ENCODE peak calls at places on chromosome 1, in seven cellular contexts. X, Z, Q, K, S, B and C are unnamed samples.

GRCh38 chr1:47576758-47577115 is 138.9 kb downstream of the FOXD2 start:
- DNase-seq in Q (no peak), S (no peak), K (no peak), X (no peak), Z (no peak), B (no peak), C (no peak)

GRCh38 chr1:54314691-54315455 is 91.3 kb downstream of the SSBP3 start:
- DNase-seq in S (no peak), X (no peak), B (no peak), Z (no peak), Q (no peak), K (peak; percentile 19), C (no peak)

GRCh38 chr1:32894681-32895080 is 6.5 kb downstream of the TMEM54 start:
- DNase-seq in K (no peak), B (no peak), S (no peak), Z (peak; percentile 50), Q (no peak), X (no peak), C (no peak)

GRCh38 chr1:186636786-186637185 is 43.4 kb downstream of the PTGS2 start:
- DNase-seq in B (no peak), Z (no peak), S (no peak), K (peak; percentile 13), X (no peak), Q (no peak), C (no peak)

GRCh38 chr1:245404952-245405351 is 250.2 kb downstream of the KIF26B start:
- DNase-seq in S (no peak), X (no peak), K (no peak), Q (no peak), B (no peak), Z (no peak), C (no peak)

GRCh38 chr1:25737151-25737550 is 62.8 kb upstream of the SELENON start:
- DNase-seq in Z (peak; percentile 47), X (no peak), B (no peak), Q (no peak), S (no peak), K (no peak), C (no peak)

GRCh38 chr1:199226163-199226562 is 587.3 kb downstream of the PTPRC start:
- DNase-seq in Z (no peak), S (no peak), Q (no peak), K (peak; percentile 75), X (no peak), B (peak; percentile 71), C (no peak)

GRCh38 chr1:109482796-109483638 is 688 bp upstream of the ATXN7L2 start:
- DNase-seq in Z (peak; percentile 62), B (no peak), K (no peak), X (peak; percentile 65), Q (no peak), S (peak; percentile 50), C (peak; percentile 45)

GRCh38 chr1:64834734-64835133 is 89.9 kb downstream of the RAVER2 start:
- DNase-seq in S (no peak), Z (no peak), Q (no peak), X (no peak), B (peak; percentile 67), K (peak; percentile 47), C (no peak)

GRCh38 chr1:16067127-16067768 is 6.2 kb downstream of the FAM131C start:
- DNase-seq in S (peak; percentile 50), Q (no peak), Z (peak; percentile 88), K (no peak), B (no peak), X (no peak), C (no peak)

GRCh38 chr1:228405979-228406265 is 713 bp downstream of the TRIM11 start:
- DNase-seq in Q (no peak), Z (no peak), X (no peak), K (no peak), B (peak; percentile 27), S (no peak), C (no peak)

GRCh38 chr1:228083871-228084278 is 1.4 kb downstream of the ARF1 start:
- DNase-seq in B (no peak), Z (peak; percentile 61), K (peak; percentile 35), Q (no peak), X (peak; percentile 70), S (no peak), C (no peak)

GRCh38 chr1:161260939-161261858 is 2.7 kb downstream of the PCP4L1 start:
- DNase-seq in X (no peak), S (no peak), B (no peak), Q (no peak), Z (no peak), K (peak; percentile 24), C (no peak)

GRCh38 chr1:219990782-219991510 is 55.4 kb downstream of the EPRS1 start:
- DNase-seq in K (peak; percentile 80), X (no peak), B (peak; percentile 14), S (no peak), Z (no peak), Q (no peak), C (no peak)

GRCh38 chr1:53246261-53247134 is 8.2 kb upstream of the MAGOH start:
- DNase-seq in K (peak; percentile 17), S (no peak), X (no peak), Z (no peak), B (peak; percentile 84), Q (no peak), C (no peak)

GRCh38 chr1:181090653-181091126 is 2.2 kb downstream of the IER5 start:
- DNase-seq in K (peak; percentile 39), Z (no peak), X (no peak), B (no peak), S (no peak), Q (no peak), C (no peak)

GRCh38 chr1:56516539-56517252 is 62.7 kb downstream of the PLPP3 start:
- DNase-seq in B (peak; percentile 72), Z (no peak), K (peak; percentile 89), S (no peak), X (no peak), Q (no peak), C (peak; percentile 75)

DNA sequence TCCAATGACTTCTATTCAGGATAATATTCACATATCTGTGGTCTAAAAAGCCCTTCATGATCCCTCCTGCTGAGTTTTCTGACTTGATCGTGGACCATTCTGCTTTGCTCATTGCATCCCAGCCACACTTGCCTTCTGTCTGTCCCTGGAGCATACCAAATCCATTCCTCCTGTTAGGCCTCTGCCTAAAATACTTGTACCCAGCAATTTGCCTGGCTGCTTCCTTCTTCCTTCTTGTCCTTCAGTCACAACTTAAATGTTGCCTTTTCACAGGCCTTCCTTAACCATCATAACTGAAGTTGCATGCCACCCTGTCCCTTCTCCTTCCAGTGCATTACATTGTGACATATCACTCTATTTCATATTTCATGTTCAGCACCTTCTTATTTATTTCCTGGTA is 4.3 kb downstream of the CR2 start:
- DNase-seq in S (no peak), Z (no peak), K (no peak), B (no peak), X (no peak), Q (no peak), C (no peak)
- TF ChIP-seq CTCF in S (no peak), Z (no peak), K (no peak), B (no peak), X (no peak), Q (no peak), C (no peak)

GRCh38 chr1:18922319-18922726 is 20.0 kb upstream of the ALDH4A1 start:
- DNase-seq in X (peak; percentile 74), K (peak; percentile 84), Z (no peak), Q (peak; percentile 97), B (peak; percentile 88), S (no peak), C (no peak)

GRCh38 chr1:18919949-18920348 is 17.6 kb upstream of the ALDH4A1 start:
- DNase-seq in X (no peak), S (no peak), B (no peak), Q (no peak), Z (no peak), K (no peak), C (no peak)

GRCh38 chr1:18922848-18923475 is 20.6 kb upstream of the ALDH4A1 start:
- DNase-seq in K (peak; percentile 21), Z (no peak), S (no peak), X (no peak), B (no peak), Q (no peak), C (no peak)

GRCh38 chr1:18920931-18921330 is 18.6 kb upstream of the ALDH4A1 start:
- DNase-seq in K (no peak), B (no peak), Z (no peak), X (no peak), S (no peak), Q (no peak), C (no peak)

DNA sequence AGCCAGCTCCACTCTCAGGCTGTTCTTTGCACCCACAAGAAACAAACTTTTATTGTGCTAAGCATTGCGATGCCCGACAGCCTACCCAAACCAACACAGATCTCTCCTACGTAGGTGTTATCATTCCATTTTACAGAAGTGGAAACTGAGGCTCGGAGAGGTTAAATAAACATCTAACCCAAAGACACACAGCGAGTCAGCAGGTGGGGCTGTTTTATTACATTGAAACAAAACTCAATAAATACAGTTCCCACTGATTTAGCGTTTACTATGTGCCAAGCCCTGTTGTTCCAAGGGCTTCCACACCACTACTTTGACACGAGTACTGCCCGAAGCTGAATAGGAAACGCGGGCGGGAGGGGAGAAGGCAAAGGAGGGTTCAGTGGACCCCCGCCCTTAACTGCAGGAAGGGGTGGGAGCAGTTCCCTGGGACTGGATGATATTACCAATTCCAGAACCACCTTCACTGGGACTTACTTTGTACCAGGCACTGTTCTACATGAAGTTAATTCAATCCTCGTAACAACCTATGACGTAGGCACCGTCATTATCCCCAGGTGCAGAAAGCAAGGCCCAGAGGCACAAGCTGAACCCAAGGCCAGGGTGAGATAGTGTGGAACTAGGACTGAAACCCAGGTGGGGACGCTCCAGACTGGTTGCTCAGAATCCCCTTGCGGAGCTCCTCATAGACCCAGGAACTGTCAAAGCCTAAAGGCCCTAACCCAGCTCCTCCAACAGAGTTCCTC is 19.3 kb upstream of the ALDH4A1 start:
- DNase-seq in Q (no peak), K (peak; percentile 49), X (no peak), Z (no peak), B (no peak), S (no peak), C (no peak)
- TF ChIP-seq CTCF in Q (peak; percentile 25), K (peak; percentile 49), X (no peak), Z (no peak), B (no peak), S (no peak), C (no peak)

GRCh38 chr1:117017062-117017461 is 15.5 kb downstream of the CD101 start:
- DNase-seq in K (no peak), S (no peak), Q (no peak), B (no peak), X (no peak), Z (no peak), C (no peak)
- TF ChIP-seq CTCF in K (no peak), S (no peak), Q (no peak), B (no peak), X (no peak), Z (no peak), C (no peak)

GRCh38 chr1:17335821-17336718 is 28.1 kb downstream of the PADI4 start:
- DNase-seq in S (peak; percentile 72), X (peak; percentile 75), B (peak; percentile 19), Q (no peak), K (peak; percentile 79), Z (peak; percentile 91), C (peak; percentile 66)

GRCh38 chr1:17342014-17342441 is 30.0 kb upstream of the PADI6 start:
- DNase-seq in S (no peak), Z (peak; percentile 45), K (no peak), B (no peak), Q (no peak), X (no peak), C (no peak)

GRCh38 chr1:17340358-17340757 is 31.6 kb upstream of the PADI6 start:
- DNase-seq in S (no peak), K (peak; percentile 43), X (no peak), Q (no peak), Z (peak; percentile 20), B (peak; percentile 21), C (no peak)

GRCh38 chr1:17339521-17339920 is 31.5 kb downstream of the PADI4 start:
- DNase-seq in K (no peak), Z (peak; percentile 33), B (no peak), S (no peak), Q (no peak), X (no peak), C (no peak)

GRCh38 chr1:17338706-17339493 is 30.9 kb downstream of the PADI4 start:
- DNase-seq in X (no peak), Q (no peak), S (no peak), K (no peak), B (no peak), Z (peak; percentile 60), C (no peak)
- TF ChIP-seq CTCF in X (no peak), Q (no peak), S (no peak), K (no peak), B (no peak), Z (no peak), C (no peak)